ENCODE peak calls at places on chromosomes 16 and 17, in seven cellular contexts. Z, A, H, R, W, N and Y are unnamed samples.

GRCh38 chr17:61245706-61246135 is 153.9 kb upstream of the TBX2 start:
- DNase-seq in H (no peak), W (no peak), R (no peak), A (no peak), N (no peak), Z (no peak), Y (no peak)

GRCh38 chr17:28717578-28718316 is at the start of gene RAB34:
- DNase-seq in A (peak), W (peak), N (peak), Z (peak), H (peak), R (peak), Y (no peak)

GRCh38 chr16:85733155-85733838 is 17.6 kb downstream of the C16orf74 start:
- DNase-seq in R (no peak), H (peak), N (no peak), Z (no peak), A (no peak), W (no peak), Y (no peak)

GRCh38 chr17:45976391-45976754 is 22.7 kb upstream of the STH start:
- DNase-seq in R (no peak), A (no peak), W (no peak), H (no peak), N (no peak), Z (no peak), Y (no peak)

GRCh38 chr17:34066528-34066927 is 188.6 kb upstream of the CCL2 start:
- DNase-seq in H (no peak), A (no peak), W (no peak), N (no peak), Z (no peak), R (no peak), Y (no peak)

GRCh38 chr17:66459811-66460270 is 157.4 kb downstream of the PRKCA start:
- DNase-seq in Z (no peak), R (no peak), W (peak), N (no peak), H (peak), A (peak), Y (peak)

GRCh38 chr17:27607692-27608091 is 23.3 kb upstream of the LGALS9 start:
- DNase-seq in Z (no peak), H (no peak), N (no peak), R (no peak), A (no peak), W (no peak), Y (no peak)

GRCh38 chr17:5049314-5049819 is 14.1 kb upstream of the SLC52A1 start:
- DNase-seq in H (no peak), Z (no peak), N (no peak), A (no peak), W (no peak), R (peak), Y (no peak)

GRCh38 chr17:82320140-82320840 is 2.9 kb upstream of the CD7 start:
- DNase-seq in W (no peak), N (no peak), H (no peak), A (no peak), Z (no peak), R (no peak), Y (no peak)